ENCODE peak calls at places on chromosomes 11 and 22, in ten cellular contexts. B is PC-3; G is H9; W is CD4-positive, alpha-beta T cell; Y is PC-9; C is spleen; T is fibroblast of lung; Q is breast epithelium; U is cardiac muscle cell; Z is prostate gland. N is an unnamed sample.

GRCh38 chr22:38697055-38697980 is 3.4 kb downstream of the JOSD1 start:
- DNase-seq in B (peak), G (no peak), W (no peak), Y (peak), C (no peak), T (peak), Q (no peak), U (peak), Z (peak), N (no peak)

GRCh38 chr11:123193742-123194141 is 1.3 kb downstream of the CLMP start:
- DNase-seq in B (no peak), G (no peak), W (no peak), Y (no peak), C (no peak), T (no peak), Q (no peak), U (no peak), Z (no peak), N (no peak)

GRCh38 chr11:123419720-123420466 is 10.2 kb upstream of the GRAMD1B start:
- DNase-seq in B (no peak), G (no peak), W (no peak), Y (no peak), C (no peak), T (no peak), Q (no peak), U (no peak), Z (no peak), N (no peak)

GRCh38 chr22:20787223-20787622 is 13.3 kb downstream of the SERPIND1 start:
- DNase-seq in B (no peak), G (no peak), W (no peak), Y (no peak), C (no peak), T (no peak), Q (no peak), U (no peak), Z (no peak), N (no peak)

GRCh38 chr11:2885676-2886081 is at the start of gene CDKN1C:
- DNase-seq in B (peak), G (peak), W (peak), Y (peak), C (peak), T (peak), Q (peak), U (peak), Z (peak), N (peak)

GRCh38 chr22:42365942-42366660 is 66.1 kb downstream of the NFAM1 start:
- DNase-seq in B (no peak), G (no peak), W (no peak), Y (no peak), C (no peak), T (no peak), Q (no peak), U (no peak), Z (no peak), N (no peak)

GRCh38 chr11:65456418-65456817 is 33.8 kb downstream of the NEAT1 start:
- DNase-seq in B (peak), G (no peak), W (no peak), Y (no peak), C (no peak), T (no peak), Q (no peak), U (no peak), Z (no peak), N (no peak)

GRCh38 chr11:13080861-13081260 is 71.7 kb downstream of the RASSF10 start:
- DNase-seq in B (no peak), G (no peak), W (no peak), Y (no peak), C (no peak), T (no peak), Q (no peak), U (no peak), Z (no peak), N (no peak)

GRCh38 chr11:122897606-122898210 is 15.1 kb downstream of the JHY start:
- DNase-seq in B (peak), G (no peak), W (no peak), Y (peak), C (no peak), T (peak), Q (no peak), U (peak), Z (no peak), N (peak)

GRCh38 chr11:62260261-62260953 is 9.6 kb upstream of the SCGB2A2 start:
- DNase-seq in B (no peak), G (no peak), W (no peak), Y (no peak), C (no peak), T (no peak), Q (no peak), U (no peak), Z (no peak), N (no peak)

GRCh38 chr22:32531955-32532818 is 57.6 kb downstream of the FBXO7 start:
- DNase-seq in B (no peak), G (peak), W (no peak), Y (no peak), C (no peak), T (peak), Q (peak), U (peak), Z (no peak), N (peak)

GRCh38 chr11:12827929-12828812 is 153.9 kb downstream of the TEAD1 start:
- DNase-seq in B (peak), G (peak), W (no peak), Y (peak), C (no peak), T (peak), Q (no peak), U (peak), Z (peak), N (peak)

GRCh38 chr11:68012843-68013610 is 2.9 kb downstream of the ALDH3B1 start:
- DNase-seq in B (peak), G (no peak), W (no peak), Y (peak), C (no peak), T (peak), Q (peak), U (peak), Z (no peak), N (peak)

GRCh38 chr22:43706151-43706550 is 106.0 kb downstream of the EFCAB6 start:
- DNase-seq in B (no peak), G (peak), W (no peak), Y (no peak), C (no peak), T (no peak), Q (no peak), U (no peak), Z (no peak), N (no peak)

GRCh38 chr11:129077191-129077590 is 114.9 kb downstream of the ARHGAP32 start:
- DNase-seq in B (no peak), G (peak), W (no peak), Y (no peak), C (peak), T (no peak), Q (no peak), U (no peak), Z (no peak), N (no peak)

GRCh38 chr22:40452730-40453487 is 82.5 kb downstream of the SGSM3 start:
- DNase-seq in B (no peak), G (no peak), W (no peak), Y (no peak), C (no peak), T (peak), Q (no peak), U (peak), Z (no peak), N (no peak)

GRCh38 chr11:107741044-107741823 is 29.4 kb upstream of the SLN start:
- DNase-seq in B (peak), G (no peak), W (no peak), Y (peak), C (peak), T (no peak), Q (no peak), U (peak), Z (peak), N (no peak)

GRCh38 chr11:72616655-72617054 is 57.6 kb downstream of the PDE2A start:
- DNase-seq in B (no peak), G (no peak), W (no peak), Y (no peak), C (no peak), T (no peak), Q (no peak), U (no peak), Z (no peak), N (no peak)

GRCh38 chr22:30390974-30391691 is 3.9 kb upstream of the RNF215 start:
- DNase-seq in B (peak), G (peak), W (peak), Y (peak), C (peak), T (peak), Q (peak), U (peak), Z (peak), N (peak)

GRCh38 chr22:40329466-40329865 is 16.8 kb upstream of the ADSL start:
- DNase-seq in B (no peak), G (no peak), W (no peak), Y (no peak), C (no peak), T (no peak), Q (no peak), U (no peak), Z (no peak), N (no peak)

GRCh38 chr22:32558681-32559355 is 84.2 kb downstream of the FBXO7 start:
- DNase-seq in B (peak), G (no peak), W (no peak), Y (peak), C (no peak), T (peak), Q (peak), U (peak), Z (peak), N (peak)

GRCh38 chr11:109040303-109040702 is 375.4 kb downstream of the DDX10 start:
- DNase-seq in B (peak), G (peak), W (no peak), Y (no peak), C (no peak), T (no peak), Q (no peak), U (no peak), Z (no peak), N (no peak)

GRCh38 chr11:31967404-31967950 is 123.4 kb upstream of the RCN1 start:
- DNase-seq in B (no peak), G (no peak), W (no peak), Y (no peak), C (no peak), T (no peak), Q (no peak), U (no peak), Z (no peak), N (no peak)

GRCh38 chr11:125091247-125091876 is 20.1 kb downstream of the TMEM218 start:
- DNase-seq in B (peak), G (peak), W (no peak), Y (peak), C (peak), T (peak), Q (no peak), U (peak), Z (no peak), N (peak)

GRCh38 chr22:30667092-30667485 is 586 bp downstream of the DUSP18 start:
- DNase-seq in B (no peak), G (no peak), W (no peak), Y (no peak), C (no peak), T (peak), Q (no peak), U (peak), Z (no peak), N (no peak)

GRCh38 chr11:78226684-78227680 is 38.3 kb downstream of the USP35 start:
- DNase-seq in B (no peak), G (no peak), W (no peak), Y (no peak), C (no peak), T (no peak), Q (no peak), U (no peak), Z (no peak), N (no peak)

GRCh38 chr11:87259731-87260130 is 222.0 kb downstream of the TMEM135 start:
- DNase-seq in B (no peak), G (no peak), W (no peak), Y (no peak), C (no peak), T (no peak), Q (no peak), U (peak), Z (no peak), N (no peak)

GRCh38 chr11:46917109-46918086 is 952 bp downstream of the LRP4 start:
- DNase-seq in B (no peak), G (no peak), W (no peak), Y (no peak), C (no peak), T (no peak), Q (no peak), U (no peak), Z (no peak), N (no peak)

GRCh38 chr11:69484427-69485259 is 3.2 kb downstream of the LINC01488 start:
- DNase-seq in B (no peak), G (no peak), W (no peak), Y (no peak), C (peak), T (no peak), Q (no peak), U (no peak), Z (no peak), N (no peak)

GRCh38 chr11:93359396-93359795 is 28.9 kb downstream of the DEUP1 start:
- DNase-seq in B (peak), G (no peak), W (no peak), Y (no peak), C (no peak), T (no peak), Q (no peak), U (no peak), Z (peak), N (no peak)

GRCh38 chr11:93361435-93361834 is 30.9 kb downstream of the DEUP1 start:
- DNase-seq in B (no peak), G (no peak), W (no peak), Y (no peak), C (no peak), T (no peak), Q (no peak), U (no peak), Z (no peak), N (no peak)
- TF ChIP-seq CTCF in B (peak), G (peak), W (no peak), Y (peak), C (no peak), T (no peak), Q (no peak), U (no peak), Z (no peak), N (no peak)

GRCh38 chr11:134014502-134014901 is 54.4 kb upstream of the JAM3 start:
- DNase-seq in B (no peak), G (peak), W (no peak), Y (no peak), C (no peak), T (peak), Q (no peak), U (peak), Z (no peak), N (no peak)
- H3K27ac ChIP-seq in B (no peak), G (no peak), W (no peak), Y (no peak), C (no peak), T (no peak), Q (no peak), U (no peak), Z (no peak), N (no peak)

GRCh38 chr11:34565417-34566208 is 52.0 kb upstream of the ELF5 start:
- DNase-seq in B (peak), G (peak), W (no peak), Y (no peak), C (no peak), T (no peak), Q (no peak), U (no peak), Z (no peak), N (no peak)
- TF ChIP-seq CTCF in B (peak), G (peak), W (no peak), Y (peak), C (peak), T (peak), Q (peak), U (peak), Z (no peak), N (peak)

GRCh38 chr22:50259302-50259701 is 2.2 kb downstream of the MAPK12 start:
- DNase-seq in B (no peak), G (no peak), W (no peak), Y (no peak), C (no peak), T (no peak), Q (no peak), U (no peak), Z (no peak), N (no peak)

GRCh38 chr22:50260434-50260800 is 1.1 kb downstream of the MAPK12 start:
- DNase-seq in B (no peak), G (no peak), W (no peak), Y (no peak), C (no peak), T (peak), Q (no peak), U (no peak), Z (no peak), N (no peak)

GRCh38 chr22:50262460-50262911 is 1.0 kb upstream of the MAPK12 start:
- DNase-seq in B (peak), G (no peak), W (no peak), Y (peak), C (no peak), T (no peak), Q (no peak), U (no peak), Z (no peak), N (peak)

GRCh38 chr22:50261615-50262459 is at the start of gene MAPK12:
- DNase-seq in B (peak), G (peak), W (no peak), Y (no peak), C (no peak), T (peak), Q (no peak), U (peak), Z (no peak), N (no peak)

GRCh38 chr22:50260801-50261614 is 475 bp downstream of the MAPK12 start:
- DNase-seq in B (peak), G (no peak), W (no peak), Y (no peak), C (no peak), T (peak), Q (no peak), U (peak), Z (no peak), N (no peak)
- H3K27ac ChIP-seq in B (no peak), G (no peak), W (no peak), Y (no peak), C (no peak), T (peak), Q (no peak), U (no peak), Z (peak), N (peak)

GRCh38 chr11:79404325-79404724 is 36.5 kb downstream of the TENM4 start:
- DNase-seq in B (no peak), G (no peak), W (no peak), Y (no peak), C (no peak), T (no peak), Q (no peak), U (peak), Z (no peak), N (no peak)

GRCh38 chr11:79400206-79400605 is 40.6 kb downstream of the TENM4 start:
- DNase-seq in B (no peak), G (no peak), W (no peak), Y (no peak), C (no peak), T (no peak), Q (no peak), U (no peak), Z (no peak), N (no peak)

GRCh38 chr11:79403839-79404238 is 37.0 kb downstream of the TENM4 start:
- DNase-seq in B (no peak), G (no peak), W (no peak), Y (no peak), C (no peak), T (no peak), Q (no peak), U (no peak), Z (no peak), N (no peak)

GRCh38 chr11:79402912-79403311 is 37.9 kb downstream of the TENM4 start:
- DNase-seq in B (no peak), G (no peak), W (no peak), Y (no peak), C (no peak), T (no peak), Q (no peak), U (no peak), Z (no peak), N (no peak)

DNA sequence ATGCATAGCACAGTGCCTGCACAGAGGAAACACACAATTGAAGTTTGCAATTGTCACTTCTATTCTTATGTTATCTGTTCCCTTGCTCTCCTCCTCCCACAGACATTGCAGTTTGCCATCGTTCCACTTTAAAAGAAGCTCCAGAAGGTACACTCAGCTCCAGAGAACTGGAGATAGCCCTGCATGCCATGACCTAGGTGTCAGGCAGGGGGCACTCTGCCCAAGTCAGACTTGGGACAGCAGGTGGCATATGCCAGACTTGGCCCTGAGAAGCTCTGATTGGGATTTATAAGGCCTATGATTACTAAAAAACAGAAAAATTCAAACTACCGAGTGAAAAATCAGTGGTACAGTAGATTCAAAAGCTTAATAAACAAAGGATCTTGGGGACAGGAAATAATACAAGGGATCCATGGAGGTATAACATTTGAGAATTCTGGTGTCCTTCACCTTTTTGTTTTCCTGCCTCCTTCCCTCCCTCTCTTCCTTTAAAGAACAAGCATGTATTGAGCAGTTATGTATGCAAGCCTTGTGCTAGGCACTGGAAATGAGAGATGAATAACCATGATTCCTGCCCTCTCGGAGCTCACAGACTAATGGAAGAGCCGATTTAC is 40.0 kb downstream of the TENM4 start:
- DNase-seq in B (peak), G (peak), W (no peak), Y (no peak), C (no peak), T (no peak), Q (no peak), U (peak), Z (no peak), N (peak)
- TF ChIP-seq CTCF in B (peak), G (peak), W (no peak), Y (peak), C (peak), T (peak), Q (peak), U (peak), Z (peak), N (no peak)